ENCODE peak calls at places on chromosomes 16 and 17, in six cellular contexts. B, L, Z, H, M and K are unnamed samples.

GRCh38 chr17:79777166-79777843 is 643 bp upstream of the CBX2 start:
- DNase-seq in Z (peak; percentile 31), B (peak; percentile 79), H (peak; percentile 80), M (no peak), L (peak; percentile 87), K (no peak)

GRCh38 chr16:30741461-30741914 is 6.7 kb upstream of the PHKG2 start:
- DNase-seq in M (no peak), H (peak; percentile 67), Z (no peak), B (no peak), L (peak; percentile 93), K (no peak)

GRCh38 chr16:83994087-83994486 is 26.0 kb downstream of the NECAB2 start:
- DNase-seq in Z (no peak), H (no peak), L (peak; percentile 75), B (no peak), M (no peak), K (peak; percentile 8)

GRCh38 chr17:47275245-47275984 is 21.8 kb downstream of the ITGB3 start:
- DNase-seq in L (no peak), H (peak; percentile 98), M (peak; percentile 93), Z (peak; percentile 71), B (peak; percentile 95), K (peak; percentile 89)

GRCh38 chr16:87470332-87470731 is 22.5 kb downstream of the ZCCHC14 start:
- DNase-seq in Z (no peak), H (no peak), L (no peak), B (no peak), M (no peak), K (no peak)

GRCh38 chr17:34639706-34640425 is 60.5 kb downstream of the TMEM132E start:
- DNase-seq in H (no peak), M (no peak), B (no peak), Z (no peak), L (no peak), K (no peak)

GRCh38 chr16:3902731-3903130 is 22.2 kb upstream of the CREBBP start:
- DNase-seq in B (no peak), M (no peak), L (no peak), H (peak; percentile 40), Z (no peak), K (no peak)

GRCh38 chr16:73018796-73019455 is 29.0 kb downstream of the ZFHX3 start:
- DNase-seq in H (peak; percentile 19), B (no peak), Z (no peak), L (no peak), M (no peak), K (no peak)

GRCh38 chr17:79065105-79065670 is 9.4 kb upstream of the ENGASE start:
- DNase-seq in H (peak; percentile 63), B (no peak), Z (peak; percentile 62), L (peak; percentile 57), M (no peak), K (no peak)

GRCh38 chr16:78709137-78709871 is 609.9 kb downstream of the WWOX start:
- DNase-seq in L (no peak), M (no peak), B (no peak), H (no peak), Z (no peak), K (no peak)

DNA sequence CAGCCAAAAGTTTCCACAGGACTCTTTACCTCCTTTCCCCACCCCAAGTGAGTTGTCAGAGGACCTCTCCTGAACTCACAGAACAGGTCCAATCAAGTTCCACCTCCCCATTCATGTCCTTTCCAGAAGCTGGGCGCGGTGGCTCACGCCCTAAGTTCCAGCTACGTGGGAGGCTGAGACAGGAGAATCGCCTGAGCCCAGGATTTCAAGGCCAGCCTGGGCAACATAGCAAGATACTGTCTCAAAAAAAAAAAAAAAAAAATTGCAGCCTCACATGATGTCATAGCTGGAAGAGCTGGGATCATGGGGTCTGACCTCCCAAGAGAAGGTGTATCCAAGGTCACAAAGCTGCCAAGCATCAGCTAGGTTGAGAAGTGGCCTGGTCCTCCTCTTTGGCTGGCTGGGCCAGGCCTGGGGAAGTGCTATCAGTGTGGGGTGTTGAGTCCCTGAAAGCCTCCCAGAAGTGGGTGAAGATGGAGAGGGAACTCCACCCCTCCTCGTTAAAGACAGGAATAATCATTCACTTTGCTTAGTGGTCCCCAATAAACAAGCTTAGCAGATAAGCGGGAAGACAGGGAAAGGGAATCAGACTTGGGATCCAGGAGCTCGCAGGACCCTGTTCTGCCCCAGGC is 5.5 kb upstream of the MNT start:
- DNase-seq in L (no peak), H (peak; percentile 69), Z (no peak), B (peak; percentile 11), M (no peak), K (no peak)
- TF ChIP-seq EP300 in L (no peak), H (no peak), Z (no peak), B (no peak), M (no peak), K (no peak)

DNA sequence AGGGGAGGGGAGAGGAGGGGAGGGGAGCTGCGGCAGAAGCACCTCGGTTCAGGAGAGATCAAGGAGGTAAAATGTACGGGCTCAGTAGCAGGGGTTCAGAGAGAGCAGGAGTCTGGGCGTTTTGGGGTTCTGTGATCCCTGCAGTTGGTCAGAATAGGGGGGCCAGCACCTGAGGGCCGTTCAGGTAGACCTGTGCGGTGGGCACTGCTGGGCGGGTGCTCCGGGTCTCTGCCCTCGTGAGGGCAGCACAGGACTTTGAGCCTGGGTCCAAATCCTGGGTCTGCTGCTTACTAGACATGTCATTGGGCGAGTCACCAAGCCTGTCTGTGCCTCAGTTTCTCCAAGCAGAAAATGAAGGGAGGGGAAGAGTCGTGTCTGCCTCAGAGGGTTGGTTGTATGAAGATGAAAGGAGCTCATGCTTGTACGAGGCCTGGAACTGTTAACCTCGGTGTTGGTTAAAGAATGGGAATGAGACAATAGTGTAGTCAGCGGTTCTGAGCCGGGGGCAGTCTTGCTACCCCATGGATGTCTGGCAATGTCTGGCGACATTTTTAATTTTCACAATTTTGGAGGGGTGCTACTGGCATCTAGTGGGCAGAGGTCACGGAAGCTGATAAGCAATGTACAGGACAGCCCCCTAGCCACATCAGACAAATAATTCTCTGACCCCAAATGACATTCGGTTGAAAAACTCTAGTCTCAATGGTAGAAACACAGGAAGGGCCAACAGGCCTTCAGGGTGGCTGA is 35.4 kb downstream of the OR1D5 start:
- DNase-seq in Z (no peak), L (no peak), M (no peak), H (no peak), B (no peak), K (no peak)
- TF ChIP-seq EP300 in Z (no peak), L (no peak), M (no peak), H (no peak), B (no peak), K (no peak)

GRCh38 chr17:6546069-6546718 is 10.2 kb downstream of the PITPNM3 start:
- DNase-seq in B (no peak), L (no peak), M (no peak), H (no peak), Z (no peak), K (no peak)

GRCh38 chr17:6547336-6547735 is 9.0 kb downstream of the PITPNM3 start:
- DNase-seq in M (no peak), L (no peak), H (no peak), Z (no peak), B (no peak), K (no peak)

GRCh38 chr17:6548034-6548433 is 8.3 kb downstream of the PITPNM3 start:
- DNase-seq in L (no peak), H (no peak), M (no peak), Z (no peak), B (no peak), K (no peak)

GRCh38 chr17:6549384-6550036 is 6.8 kb downstream of the PITPNM3 start:
- DNase-seq in Z (no peak), B (no peak), L (no peak), H (no peak), M (no peak), K (no peak)

DNA sequence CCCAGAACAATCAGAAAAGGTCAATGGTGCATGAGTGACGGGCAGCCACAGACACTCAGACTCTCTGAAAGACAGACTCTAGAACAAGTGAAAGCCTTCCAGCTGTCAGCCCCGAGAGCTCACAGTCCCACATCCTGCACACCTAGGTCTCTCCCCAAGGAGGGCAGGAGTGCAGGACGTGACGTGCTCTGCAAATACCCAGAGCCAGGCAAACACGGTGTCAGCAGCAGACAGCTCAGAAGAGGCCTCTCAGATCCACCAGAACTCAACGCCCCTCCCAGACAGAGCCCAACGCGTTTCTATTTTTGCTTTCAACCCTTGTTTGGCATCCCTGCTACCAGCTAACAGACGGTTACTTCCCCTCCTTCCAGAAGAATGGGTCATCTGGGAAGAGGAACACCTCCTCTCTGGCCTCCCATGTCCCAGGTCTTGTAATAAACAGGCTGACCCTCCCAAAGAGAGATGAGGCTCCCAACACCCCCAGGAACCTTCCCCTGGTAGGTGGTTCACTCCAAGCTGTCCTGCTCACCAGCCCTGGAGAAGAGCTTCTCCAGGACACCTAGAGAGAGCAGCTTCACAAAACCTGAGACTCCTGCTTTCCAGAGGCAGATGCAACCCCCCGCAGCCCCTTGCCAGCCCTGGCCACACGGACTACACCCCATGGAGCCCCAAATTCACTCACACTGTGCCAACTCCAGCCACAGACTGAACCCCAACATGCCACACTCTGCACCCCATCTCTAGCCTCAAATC is 7.6 kb downstream of the PITPNM3 start:
- DNase-seq in H (peak; percentile 86), L (no peak), M (peak; percentile 93), Z (no peak), B (no peak), K (no peak)
- TF ChIP-seq EP300 in H (no peak), L (no peak), M (peak; percentile 71), Z (no peak), B (no peak), K (no peak)

GRCh38 chr16:11356573-11357331 is 11.5 kb downstream of the RMI2 start:
- DNase-seq in H (peak; percentile 82), B (peak; percentile 70), L (peak; percentile 74), Z (peak; percentile 76), M (no peak), K (peak; percentile 61)
- TF ChIP-seq EP300 in H (no peak), B (no peak), L (no peak), Z (no peak), M (no peak), K (no peak)

DNA sequence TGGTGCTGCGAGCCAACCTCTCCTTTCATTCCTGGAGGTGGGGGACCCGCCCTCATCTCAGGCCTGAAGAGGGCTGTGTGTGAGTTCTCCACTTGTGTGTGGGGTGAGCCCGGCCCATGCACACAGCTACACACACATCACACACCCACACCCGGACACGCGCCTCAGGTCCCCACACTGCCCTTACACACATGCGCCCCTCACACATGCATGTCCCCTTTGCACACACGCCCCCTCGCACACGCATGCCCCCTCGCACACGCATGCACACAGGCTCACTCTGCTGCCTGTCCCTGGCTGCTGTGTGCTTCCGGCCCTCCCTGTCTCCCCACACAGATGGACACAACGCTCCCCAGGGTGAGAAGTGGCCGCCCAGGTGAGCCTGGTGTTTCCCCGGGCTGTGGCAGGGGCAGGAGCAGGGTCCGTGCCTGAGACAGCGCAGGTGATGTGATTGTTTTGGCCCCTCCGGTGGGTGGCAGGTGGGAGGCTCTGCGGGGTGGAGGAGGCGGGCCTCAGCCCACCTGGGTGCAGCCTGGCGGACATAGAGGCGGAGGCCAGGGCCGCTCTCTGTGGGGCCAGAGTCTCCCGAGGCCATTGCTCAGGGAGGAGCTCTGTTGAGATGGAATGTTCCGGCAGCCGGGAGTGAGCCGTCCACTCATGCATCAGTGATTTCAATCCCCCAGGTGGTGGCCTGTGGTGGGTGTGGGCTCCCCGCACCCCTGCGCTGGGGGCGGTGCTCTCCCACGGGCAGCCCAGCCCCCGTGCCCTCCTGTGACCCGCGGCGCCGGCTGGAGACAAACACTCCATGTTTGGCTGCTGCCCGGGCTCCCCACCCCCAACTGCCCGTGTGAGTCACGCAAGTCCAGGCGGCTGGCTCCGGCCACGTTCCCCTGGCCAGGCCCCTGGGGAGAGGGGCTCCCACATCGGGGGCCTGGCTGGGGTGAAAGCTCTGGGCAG is 29.1 kb downstream of the CACNA1H start:
- DNase-seq in Z (peak; percentile 41), H (peak; percentile 94), B (peak; percentile 96), M (no peak), L (peak; percentile 57), K (no peak)
- TF ChIP-seq EP300 in Z (no peak), H (no peak), B (peak; percentile 59), M (peak; percentile 27), L (peak; percentile 13), K (no peak)